ENCODE peak calls at places on chromosomes 4 and X, in four cellular contexts. I is effector memory CD4-positive, alpha-beta T cell; Z is activated effector memory CD4-positive, alpha-beta T cell treated with Interleukin-2 at 50 U/mL for 16 hours; R is WTC11. K is an unnamed sample.
A peak's percentile ranks its signal among the peaks of the same experiment; 100 is the strongest.

GRCh38 chrX:128975716-128976115 is 547.6 kb downstream of the SMARCA1 start:
- DNase-seq in Z (no peak), R (peak; percentile 75), I (no peak), K (peak; percentile 81)

GRCh38 chrX:115268421-115268820 is 21.1 kb upstream of the LUZP4 start:
- DNase-seq in Z (no peak), I (no peak), R (no peak), K (no peak)

GRCh38 chrX:68681443-68681941 is 34.0 kb downstream of the STARD8 start:
- DNase-seq in Z (no peak), R (no peak), I (no peak), K (no peak)

GRCh38 chrX:107894038-107894437 is 68.4 kb downstream of the MID2 start:
- DNase-seq in R (no peak), Z (no peak), I (peak; percentile 8), K (no peak)

GRCh38 chr4:16582526-16582925 is 315.9 kb downstream of the LDB2 start:
- DNase-seq in I (no peak), R (peak; percentile 82), Z (no peak), K (peak; percentile 72)

GRCh38 chr4:67558493-67558892 is at the start of gene STAP1:
- DNase-seq in I (peak; percentile 6), Z (no peak), R (no peak), K (no peak)

GRCh38 chrX:68822641-68823410 is 6.0 kb upstream of the EFNB1 start:
- DNase-seq in Z (no peak), I (no peak), R (no peak), K (peak; percentile 83)

GRCh38 chr4:86894465-86894864 is 2.2 kb upstream of the C4orf36 start:
- DNase-seq in I (no peak), Z (no peak), R (no peak), K (no peak)

GRCh38 chr4:38983756-38984647 is 48.2 kb downstream of the TMEM156 start:
- DNase-seq in R (no peak), Z (no peak), I (no peak), K (peak; percentile 81)

GRCh38 chrX:10841579-10841978 is 221.2 kb upstream of the MID1 start:
- DNase-seq in I (no peak), R (no peak), Z (no peak), K (no peak)